ENCODE peak calls at places on chromosomes 5 and 9, in ten cellular contexts. H is HepG2, B is GM23248, X is heart left ventricle, W is breast epithelium, I is AG04450, Y is adrenal gland, E is vagina, K is Panc1, A is IMR-90. L is an unnamed sample.
A peak's percentile ranks its signal among the peaks of the same experiment; 100 is the strongest.

GRCh38 chr5:36691241-36691640 is 84.8 kb downstream of the SLC1A3 start:
- DNase-seq in H (no peak), B (peak; percentile 51), X (no peak), W (no peak), I (no peak), Y (no peak), E (no peak), K (no peak), A (no peak), L (no peak)

GRCh38 chr5:134846641-134846960 is 833 bp downstream of the C5orf24 start:
- DNase-seq in H (peak; percentile 25), B (peak; percentile 55), X (no peak), W (no peak), I (no peak), Y (no peak), E (no peak), K (no peak), A (no peak), L (no peak)

GRCh38 chr5:140549237-140550144 is 2.0 kb downstream of the EIF4EBP3 start:
- DNase-seq in H (no peak), B (peak; percentile 54), X (peak; percentile 67), W (no peak), I (no peak), Y (peak; percentile 82), E (no peak), K (no peak), A (peak; percentile 41), L (no peak)

GRCh38 chr5:14118551-14119320 is 24.4 kb upstream of the TRIO start:
- DNase-seq in H (no peak), B (no peak), X (peak; percentile 57), W (peak; percentile 18), I (no peak), Y (no peak), E (no peak), K (no peak), A (no peak), L (no peak)

GRCh38 chr5:158410976-158411375 is 552.0 kb upstream of the CLINT1 start:
- DNase-seq in H (no peak), B (peak; percentile 37), X (no peak), W (no peak), I (no peak), Y (no peak), E (no peak), K (no peak), A (no peak), L (no peak)

GRCh38 chr5:143433680-143434079 is 30.2 kb upstream of the NR3C1 start:
- DNase-seq in H (no peak), B (no peak), X (no peak), W (no peak), I (no peak), Y (no peak), E (no peak), K (no peak), A (no peak), L (no peak)

GRCh38 chr9:122057211-122057610 is 35.9 kb downstream of the TTLL11 start:
- DNase-seq in H (no peak), B (no peak), X (no peak), W (no peak), I (no peak), Y (no peak), E (no peak), K (no peak), A (no peak), L (no peak)

GRCh38 chr9:91681461-91682305 is 258.1 kb upstream of the NFIL3 start:
- DNase-seq in H (peak; percentile 22), B (peak; percentile 93), X (peak; percentile 80), W (peak; percentile 28), I (peak; percentile 6), Y (peak; percentile 85), E (no peak), K (no peak), A (peak; percentile 64), L (peak; percentile 66)

GRCh38 chr5:98109561-98110006 is 663.9 kb upstream of the RGMB start:
- DNase-seq in H (no peak), B (peak; percentile 82), X (no peak), W (no peak), I (peak; percentile 51), Y (no peak), E (no peak), K (no peak), A (peak; percentile 92), L (no peak)

GRCh38 chr5:39623291-39623865 is 198.6 kb upstream of the DAB2 start:
- DNase-seq in H (no peak), B (no peak), X (no peak), W (no peak), I (no peak), Y (no peak), E (no peak), K (no peak), A (no peak), L (no peak)

GRCh38 chr5:125026900-125027731 is 280.7 kb upstream of the ZNF608 start:
- DNase-seq in H (no peak), B (no peak), X (no peak), W (no peak), I (no peak), Y (no peak), E (no peak), K (no peak), A (no peak), L (no peak)

GRCh38 chr9:121650220-121651013 is 1.0 kb upstream of the DAB2IP start:
- DNase-seq in H (peak; percentile 42), B (peak; percentile 32), X (peak; percentile 63), W (no peak), I (peak; percentile 29), Y (no peak), E (no peak), K (no peak), A (peak; percentile 56), L (peak; percentile 72)

GRCh38 chr5:91332267-91333044 is 50.7 kb downstream of the ARRDC3 start:
- DNase-seq in H (peak; percentile 78), B (peak; percentile 22), X (no peak), W (no peak), I (no peak), Y (no peak), E (no peak), K (peak; percentile 38), A (peak; percentile 80), L (no peak)

GRCh38 chr9:33311953-33312352 is 21.6 kb downstream of the NFX1 start:
- DNase-seq in H (no peak), B (peak; percentile 3), X (no peak), W (no peak), I (no peak), Y (no peak), E (no peak), K (no peak), A (peak; percentile 83), L (no peak)

GRCh38 chr5:17896605-17897004 is 262.3 kb downstream of the TAF11L14 start:
- DNase-seq in H (no peak), B (peak; percentile 2), X (no peak), W (no peak), I (no peak), Y (no peak), E (no peak), K (no peak), A (peak; percentile 35), L (no peak)

GRCh38 chr9:84304166-84304565 is 36.4 kb downstream of the SLC28A3 start:
- DNase-seq in H (no peak), B (no peak), X (no peak), W (no peak), I (no peak), Y (no peak), E (no peak), K (no peak), A (no peak), L (no peak)

GRCh38 chr5:173714551-173715428 is 98.3 kb upstream of the BOD1 start:
- DNase-seq in H (no peak), B (peak; percentile 94), X (no peak), W (no peak), I (peak; percentile 52), Y (peak; percentile 86), E (no peak), K (peak; percentile 33), A (peak; percentile 93), L (no peak)
- H3K27ac ChIP-seq in H (no peak overlapping the region), B (peak overlapping the region; percentile 42), X (no peak overlapping the region), W (no peak overlapping the region), I (no peak overlapping the region), Y (peak overlapping the region; percentile 90), E (no peak overlapping the region), K (no peak overlapping the region), A (peak overlapping the region; percentile 31), L (no peak overlapping the region)

GRCh38 chr5:55044093-55044492 is 20.0 kb downstream of the GZMK start:
- DNase-seq in H (no peak), B (no peak), X (no peak), W (no peak), I (no peak), Y (no peak), E (no peak), K (no peak), A (no peak), L (no peak)
- H3K27me3 ChIP-seq in H (no peaks in the 10 kb centered on the region), B (no peaks in the 10 kb centered on the region), X (no peaks in the 10 kb centered on the region), W (no peaks in the 10 kb centered on the region), I (no peaks in the 10 kb centered on the region), Y (no peaks in the 10 kb centered on the region), E (no peaks in the 10 kb centered on the region), K (no peaks in the 10 kb centered on the region), A (peaks cover 26% of the 10 kb centered on the region), L (no peaks in the 10 kb centered on the region)

DNA sequence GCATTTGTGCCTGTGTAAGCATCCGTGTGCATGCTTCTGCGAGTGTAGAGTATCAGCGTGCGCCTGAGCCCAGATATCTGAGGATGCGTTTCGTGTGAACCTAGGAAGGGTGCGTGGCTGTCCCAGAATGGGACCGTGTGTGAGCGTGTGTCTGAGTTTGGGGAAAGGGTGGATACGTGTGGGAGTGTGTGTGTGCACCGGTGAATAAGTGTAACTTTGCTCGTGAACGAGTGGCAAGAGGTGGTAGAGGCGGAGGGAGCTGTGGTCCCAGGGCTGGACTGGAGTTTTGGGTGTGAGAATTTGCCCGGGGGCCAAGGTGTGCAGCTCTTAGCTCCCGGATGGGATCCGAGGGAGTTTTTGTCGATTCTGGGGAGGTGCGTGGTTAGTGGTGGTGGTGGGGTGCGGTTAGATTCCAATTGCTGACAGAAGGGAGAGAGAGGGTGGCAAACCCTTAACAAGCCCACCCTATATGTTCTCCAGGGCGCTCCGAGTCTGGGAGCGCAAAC is 687 bp upstream of the COL27A1 start:
- DNase-seq in H (no peak), B (peak; percentile 39), X (no peak), W (no peak), I (no peak), Y (no peak), E (no peak), K (no peak), A (no peak), L (no peak)
- H3K4me3 ChIP-seq in H (peak overlapping the region; percentile 94), B (peak overlapping the region; percentile 83), X (peak overlapping the region; percentile 36), W (no peak overlapping the region), I (peak overlapping the region; percentile 51), Y (no peak overlapping the region), E (peak overlapping the region; percentile 52), K (peak overlapping the region; percentile 34), A (peak overlapping the region; percentile 13), L (peak overlapping the region; percentile 41)

DNA sequence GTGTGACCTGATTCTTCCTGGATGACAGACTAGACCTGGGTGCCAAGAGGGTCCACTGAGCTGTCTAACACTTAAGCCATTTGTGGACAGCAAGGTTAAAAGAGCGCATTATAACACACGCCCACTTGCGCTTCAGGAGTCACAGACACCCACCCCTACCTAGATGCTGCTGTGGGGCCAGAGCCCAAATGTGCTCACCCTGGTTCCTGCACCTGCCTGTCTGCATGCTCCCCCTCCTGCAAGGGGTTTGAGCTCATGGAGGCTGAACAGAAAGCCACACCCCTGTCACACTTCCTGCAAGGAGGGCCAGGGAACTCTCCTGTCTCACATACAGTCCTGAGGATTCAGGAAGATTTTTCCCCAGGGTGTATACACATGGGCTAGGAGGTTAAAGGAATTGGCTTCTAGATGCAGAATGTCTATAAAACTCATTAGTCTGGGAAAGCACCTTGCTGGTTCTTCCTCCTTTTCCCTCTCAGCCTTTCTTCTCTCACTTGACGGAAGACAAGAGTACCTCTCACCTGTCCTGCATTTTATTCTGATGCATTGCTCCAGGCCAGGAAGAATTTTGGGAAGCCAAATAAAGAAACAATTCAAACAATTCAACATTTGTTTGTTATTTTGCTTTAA is 87.4 kb upstream of the LHFPL2 start:
- DNase-seq in H (no peak), B (no peak), X (no peak), W (no peak), I (no peak), Y (no peak), E (no peak), K (no peak), A (no peak), L (no peak)
- H3K27ac ChIP-seq in H (no peak overlapping the region), B (no peak overlapping the region), X (no peak overlapping the region), W (peak overlapping the region; percentile 8), I (no peak overlapping the region), Y (no peak overlapping the region), E (no peak overlapping the region), K (no peak overlapping the region), A (no peak overlapping the region), L (no peak overlapping the region)

L was measured in iPS DF 6.9.